ENCODE peak calls at places on chromosomes 4 and X, in seven cellular contexts. M, N, Q, G, A, I and E are unnamed samples.

GRCh38 chr4:88628746-88629145 is 36.5 kb downstream of the HERC3 start:
- DNase-seq in G (no peak), N (no peak), I (no peak), Q (no peak), A (no peak), M (no peak), E (no peak)

GRCh38 chrX:68461541-68461940 is 28.2 kb upstream of the OPHN1 start:
- DNase-seq in A (no peak), M (no peak), Q (no peak), G (no peak), N (no peak), I (no peak), E (no peak)

GRCh38 chr4:184100297-184100885 is 117.3 kb downstream of the ENPP6 start:
- DNase-seq in I (no peak), Q (no peak), M (peak; percentile 62), N (peak; percentile 14), A (peak; percentile 69), G (peak; percentile 60), E (peak; percentile 48)

GRCh38 chr4:77385124-77385969 is 220.3 kb upstream of the CXCL13 start:
- DNase-seq in Q (peak; percentile 33), I (no peak), N (peak; percentile 84), A (peak; percentile 47), M (peak; percentile 73), G (peak; percentile 64), E (peak; percentile 69)

GRCh38 chrX:39550795-39551361 is 546.9 kb downstream of the BCOR start:
- DNase-seq in A (no peak), G (no peak), N (no peak), M (no peak), Q (no peak), I (no peak), E (no peak)

GRCh38 chr4:78004270-78004669 is 52.9 kb upstream of the FRAS1 start:
- DNase-seq in Q (no peak), A (no peak), M (no peak), G (no peak), N (no peak), I (no peak), E (no peak)

GRCh38 chr4:176945314-176945713 is 152.6 kb upstream of the VEGFC start:
- DNase-seq in A (no peak), G (no peak), N (peak; percentile 75), I (no peak), Q (no peak), M (no peak), E (no peak)

GRCh38 chrX:1112321-1112720 is 100.1 kb downstream of the CRLF2 start:
- DNase-seq in N (no peak), Q (no peak), I (no peak), M (no peak), G (no peak), A (no peak), E (no peak)

GRCh38 chr4:185224597-185224996 is 15.2 kb downstream of the SNX25 start:
- DNase-seq in Q (no peak), G (no peak), A (no peak), N (peak; percentile 18), M (no peak), I (no peak), E (no peak)

GRCh38 chrX:46278591-46278990 is 266.6 kb downstream of the ZNF674 start:
- DNase-seq in M (no peak), N (no peak), G (no peak), Q (no peak), A (no peak), I (no peak), E (no peak)

GRCh38 chr4:83932996-83933395 is 397.1 kb downstream of the GPAT3 start:
- DNase-seq in G (no peak), M (no peak), Q (no peak), I (no peak), A (no peak), N (no peak), E (no peak)

GRCh38 chr4:82898322-82899243 is 2.0 kb upstream of the THAP9 start:
- DNase-seq in A (peak; percentile 24), G (peak; percentile 33), I (peak; percentile 53), N (peak; percentile 91), M (no peak), Q (no peak), E (peak; percentile 38)

GRCh38 chr4:137558951-137559350 is 26.7 kb upstream of the PCDH18 start:
- DNase-seq in Q (peak; percentile 43), N (peak; percentile 63), A (no peak), I (no peak), G (no peak), M (no peak), E (peak; percentile 21)

GRCh38 chr4:153573221-153573620 is 107.1 kb downstream of the TMEM131L start:
- DNase-seq in I (no peak), M (no peak), Q (no peak), A (no peak), N (no peak), G (no peak), E (no peak)

GRCh38 chr4:55397521-55398321 is 2.0 kb downstream of the TMEM165 start:
- DNase-seq in M (no peak), A (no peak), G (no peak), Q (no peak), N (peak; percentile 88), I (peak; percentile 35), E (peak; percentile 30)

GRCh38 chr4:153789741-153790651 is 1.1 kb upstream of the SFRP2 start:
- DNase-seq in M (no peak), I (no peak), Q (no peak), N (no peak), A (no peak), G (no peak), E (no peak)

GRCh38 chr4:112296949-112297483 is at the start of gene ALPK1:
- DNase-seq in A (no peak), M (no peak), Q (peak; percentile 80), I (peak; percentile 85), N (peak; percentile 97), G (peak; percentile 60), E (peak; percentile 72)

GRCh38 chrX:41137589-41137988 is 52.3 kb downstream of the USP9X start:
- DNase-seq in I (no peak), N (no peak), Q (no peak), A (no peak), G (no peak), M (no peak), E (no peak)

GRCh38 chr4:146639414-146639814 is 721 bp downstream of the POU4F2 start:
- DNase-seq in Q (no peak), N (no peak), M (no peak), A (no peak), G (no peak), I (no peak), E (no peak)

GRCh38 chr4:184825394-184826314 is at the start of gene ACSL1:
- DNase-seq in A (peak; percentile 85), M (peak; percentile 92), G (peak; percentile 69), I (no peak), N (peak; percentile 71), Q (no peak), E (peak; percentile 88)

GRCh38 chr4:155973639-155974475 is 20.2 kb upstream of the CTSO start:
- DNase-seq in A (no peak), M (no peak), G (no peak), N (peak; percentile 39), I (no peak), Q (no peak), E (peak; percentile 10)

GRCh38 chrX:16394290-16394689 is 227.0 kb downstream of the MAGEB17 start:
- DNase-seq in M (no peak), I (no peak), G (no peak), Q (no peak), A (no peak), N (peak; percentile 13), E (no peak)

GRCh38 chrX:120604359-120604782 is 470 bp downstream of the MCTS1 start:
- DNase-seq in M (peak; percentile 1), Q (peak; percentile 11), I (no peak), G (peak; percentile 37), A (peak; percentile 19), N (peak; percentile 57), E (peak; percentile 65)

GRCh38 chr4:148170408-148171385 is 271.5 kb downstream of the NR3C2 start:
- DNase-seq in N (no peak), G (peak; percentile 73), A (no peak), I (no peak), M (no peak), Q (no peak), E (no peak)

GRCh38 chrX:75038925-75039324 is 113.7 kb upstream of the NEXMIF start:
- DNase-seq in N (peak; percentile 33), G (no peak), I (no peak), Q (peak; percentile 0), A (peak; percentile 8), M (peak; percentile 2), E (peak; percentile 34)

GRCh38 chr4:56209767-56210166 is 177.5 kb downstream of the AASDH start:
- DNase-seq in N (no peak), A (no peak), I (no peak), G (no peak), M (no peak), Q (no peak), E (no peak)

GRCh38 chrX:6021316-6022091 is 207.2 kb downstream of the NLGN4X start:
- DNase-seq in M (peak; percentile 66), I (no peak), Q (no peak), A (peak; percentile 6), N (peak; percentile 11), G (peak; percentile 38), E (peak; percentile 37)
- TF ChIP-seq CTCF in M (peak; percentile 37), I (peak; percentile 45), Q (peak; percentile 28), A (peak; percentile 44), N (peak; percentile 47), G (peak; percentile 56), E (peak; percentile 55)

DNA sequence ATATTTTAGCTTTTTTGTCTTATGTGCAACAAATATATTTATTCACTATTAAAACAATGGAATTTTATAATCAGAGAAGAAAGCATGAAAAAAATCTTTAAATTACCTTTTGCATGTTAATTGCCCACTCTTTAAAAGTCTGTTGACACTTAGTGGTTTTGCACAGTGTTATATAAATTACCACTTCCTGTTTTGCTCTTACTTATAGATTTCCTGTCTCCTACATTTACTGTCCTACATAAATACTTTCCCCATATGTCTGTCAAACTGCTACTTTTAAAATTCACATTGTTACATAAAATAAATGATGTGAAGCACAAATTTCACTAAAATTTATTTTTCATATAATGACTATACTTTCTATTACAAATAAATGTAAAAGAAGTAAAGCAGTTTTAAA is 161.1 kb upstream of the NDST4 start:
- DNase-seq in G (no peak), I (no peak), Q (no peak), N (no peak), M (no peak), A (no peak), E (peak; percentile 9)
- H3K4me3 ChIP-seq in G (no peak overlapping the region), I (no peak overlapping the region), Q (no peak overlapping the region), N (no peak overlapping the region), M (no peak overlapping the region), A (no peak overlapping the region), E (no peak overlapping the region)

GRCh38 chr4:39812500-39812899 is 114.6 kb downstream of the UBE2K start:
- DNase-seq in M (no peak), N (no peak), G (no peak), A (no peak), Q (no peak), I (no peak), E (no peak)

GRCh38 chr4:39808231-39808749 is 110.4 kb downstream of the UBE2K start:
- DNase-seq in I (no peak), N (no peak), A (no peak), M (no peak), G (no peak), Q (no peak), E (no peak)
- TF ChIP-seq CTCF in I (no peak), N (no peak), A (no peak), M (no peak), G (no peak), Q (no peak), E (no peak)

DNA sequence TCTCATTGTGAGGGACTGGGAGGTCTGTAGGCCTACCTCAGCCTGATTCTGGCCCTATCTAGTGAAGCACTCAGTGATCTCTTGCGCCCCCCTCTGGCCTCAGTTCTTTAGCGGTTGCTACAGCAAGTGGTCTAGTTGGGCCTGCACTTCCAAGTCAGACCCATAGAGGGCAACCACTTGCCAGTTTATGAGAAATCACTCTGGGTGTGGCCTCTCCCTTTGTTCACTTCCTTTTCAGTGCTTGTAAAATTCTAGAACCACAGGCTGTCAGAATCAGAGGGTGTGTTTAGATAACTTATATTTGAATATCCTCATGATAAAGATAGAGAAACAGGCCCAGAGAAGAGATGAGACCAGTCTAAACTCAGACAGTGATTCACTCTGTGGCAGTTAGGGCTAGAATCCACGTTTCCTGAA is 60.9 kb upstream of the LAS1L start:
- DNase-seq in M (peak; percentile 94), Q (peak; percentile 77), A (peak; percentile 82), N (peak; percentile 95), I (peak; percentile 71), G (peak; percentile 98), E (peak; percentile 96)
- H3K4me3 ChIP-seq in M (no peak overlapping the region), Q (no peak overlapping the region), A (no peak overlapping the region), N (no peak overlapping the region), I (no peak overlapping the region), G (no peak overlapping the region), E (peak overlapping the region; percentile 1)